ENCODE peak calls at places on chromosomes 7 and 10, in five cellular contexts. One of them, this sample, is unnamed.

GRCh38 chr7:50552139-50552538 is 13.1 kb downstream of the DDC start:
- DNase-seq in HCT116: no peak
- DNase-seq in K562: no peak
- DNase-seq in H1: no peak
- DNase-seq in GM12878: no peak
- DNase-seq in this sample: peak; percentile 55

GRCh38 chr10:129820451-129820850 is 143.6 kb downstream of the EBF3 start:
- DNase-seq in HCT116: no peak
- DNase-seq in K562: no peak
- DNase-seq in H1: no peak
- DNase-seq in GM12878: no peak
- DNase-seq in this sample: no peak

GRCh38 chr10:58773351-58773750 is 260.7 kb downstream of the BICC1 start:
- DNase-seq in HCT116: no peak
- DNase-seq in K562: no peak
- DNase-seq in H1: no peak
- DNase-seq in GM12878: no peak
- DNase-seq in this sample: no peak

GRCh38 chr10:6140141-6140841 is 51.5 kb downstream of the RBM17 start:
- DNase-seq in HCT116: no peak
- DNase-seq in K562: no peak
- DNase-seq in H1: no peak
- DNase-seq in GM12878: no peak
- DNase-seq in this sample: no peak

GRCh38 chr7:155999631-156000489 is 187.6 kb upstream of the SHH start:
- DNase-seq in HCT116: no peak
- DNase-seq in K562: no peak
- DNase-seq in H1: no peak
- DNase-seq in GM12878: no peak
- DNase-seq in this sample: no peak

GRCh38 chr10:6014241-6014761 is 37.0 kb upstream of the IL15RA start:
- DNase-seq in HCT116: peak; percentile 29
- DNase-seq in K562: peak; percentile 25
- DNase-seq in H1: no peak
- DNase-seq in GM12878: peak; percentile 30
- DNase-seq in this sample: peak; percentile 34

GRCh38 chr7:134293029-134293740 is 23.5 kb downstream of the SLC35B4 start:
- DNase-seq in HCT116: no peak
- DNase-seq in K562: no peak
- DNase-seq in H1: no peak
- DNase-seq in GM12878: peak; percentile 84
- DNase-seq in this sample: peak; percentile 95

GRCh38 chr7:123054357-123055133 is 59.0 kb upstream of the TAS2R16 start:
- DNase-seq in HCT116: peak; percentile 13
- DNase-seq in K562: no peak
- DNase-seq in H1: peak; percentile 29
- DNase-seq in GM12878: no peak
- DNase-seq in this sample: peak; percentile 29

GRCh38 chr7:151705744-151706567 is 171.0 kb downstream of the PRKAG2 start:
- DNase-seq in HCT116: peak; percentile 56
- DNase-seq in K562: peak; percentile 48
- DNase-seq in H1: no peak
- DNase-seq in GM12878: no peak
- DNase-seq in this sample: peak; percentile 30

GRCh38 chr7:39720586-39720985 is 97.2 kb downstream of the RALA start:
- DNase-seq in HCT116: no peak
- DNase-seq in K562: peak; percentile 28
- DNase-seq in H1: no peak
- DNase-seq in GM12878: no peak
- DNase-seq in this sample: peak; percentile 20

GRCh38 chr10:70513848-70514309 is 35.3 kb downstream of the PALD1 start:
- DNase-seq in HCT116: no peak
- DNase-seq in K562: no peak
- DNase-seq in H1: no peak
- DNase-seq in GM12878: peak; percentile 51
- DNase-seq in this sample: no peak

GRCh38 chr10:63464402-63465292 is 1.1 kb downstream of the JMJD1C start:
- DNase-seq in HCT116: no peak
- DNase-seq in K562: peak; percentile 26
- DNase-seq in H1: no peak
- DNase-seq in GM12878: no peak
- DNase-seq in this sample: no peak

GRCh38 chr10:132547421-132547861 is 9.9 kb downstream of the INPP5A start:
- DNase-seq in HCT116: no peak
- DNase-seq in K562: no peak
- DNase-seq in H1: no peak
- DNase-seq in GM12878: no peak
- DNase-seq in this sample: no peak
- TF ChIP-seq SRF in HCT116: no peak
- TF ChIP-seq SRF in K562: no peak
- TF ChIP-seq SRF in H1: no peak
- TF ChIP-seq SRF in GM12878: no peak
- TF ChIP-seq SRF in this sample: no peak

GRCh38 chr7:80499350-80499955 is 12.4 kb downstream of the GNAT3 start:
- DNase-seq in HCT116: peak; percentile 87
- DNase-seq in K562: no peak
- DNase-seq in H1: peak; percentile 33
- DNase-seq in GM12878: no peak
- DNase-seq in this sample: peak; percentile 72
- TF ChIP-seq SRF in HCT116: peak; percentile 25
- TF ChIP-seq SRF in K562: no peak
- TF ChIP-seq SRF in H1: no peak
- TF ChIP-seq SRF in GM12878: no peak
- TF ChIP-seq SRF in this sample: no peak

GRCh38 chr7:27248911-27249723 is 6.5 kb downstream of the EVX1 start:
- DNase-seq in HCT116: no peak
- DNase-seq in K562: no peak
- DNase-seq in H1: no peak
- DNase-seq in GM12878: no peak
- DNase-seq in this sample: no peak
- TF ChIP-seq SRF in HCT116: no peak
- TF ChIP-seq SRF in K562: no peak
- TF ChIP-seq SRF in H1: no peak
- TF ChIP-seq SRF in GM12878: no peak
- TF ChIP-seq SRF in this sample: no peak

GRCh38 chr10:15817407-15818046 is 42.8 kb downstream of the MINDY3 start:
- DNase-seq in HCT116: no peak
- DNase-seq in K562: no peak
- DNase-seq in H1: no peak
- DNase-seq in GM12878: no peak
- DNase-seq in this sample: peak; percentile 42

GRCh38 chr10:15815242-15815885 is 44.9 kb downstream of the MINDY3 start:
- DNase-seq in HCT116: no peak
- DNase-seq in K562: no peak
- DNase-seq in H1: no peak
- DNase-seq in GM12878: no peak
- DNase-seq in this sample: no peak

GRCh38 chr10:15809450-15809849 is 50.9 kb downstream of the MINDY3 start:
- DNase-seq in HCT116: no peak
- DNase-seq in K562: no peak
- DNase-seq in H1: no peak
- DNase-seq in GM12878: no peak
- DNase-seq in this sample: no peak

GRCh38 chr10:15814565-15814964 is 45.7 kb downstream of the MINDY3 start:
- DNase-seq in HCT116: no peak
- DNase-seq in K562: no peak
- DNase-seq in H1: no peak
- DNase-seq in GM12878: no peak
- DNase-seq in this sample: no peak

GRCh38 chr10:15813415-15813814 is 46.9 kb downstream of the MINDY3 start:
- DNase-seq in HCT116: no peak
- DNase-seq in K562: no peak
- DNase-seq in H1: no peak
- DNase-seq in GM12878: no peak
- DNase-seq in this sample: no peak
- TF ChIP-seq SRF in HCT116: no peak
- TF ChIP-seq SRF in K562: no peak
- TF ChIP-seq SRF in H1: no peak
- TF ChIP-seq SRF in GM12878: no peak
- TF ChIP-seq SRF in this sample: no peak

GRCh38 chr10:50740351-50740688 is 584 bp downstream of the ASAH2B start:
- DNase-seq in HCT116: no peak
- DNase-seq in K562: peak; percentile 3
- DNase-seq in H1: no peak
- DNase-seq in GM12878: peak; percentile 2
- DNase-seq in this sample: peak; percentile 15
- TF ChIP-seq SRF in HCT116: no peak
- TF ChIP-seq SRF in K562: no peak
- TF ChIP-seq SRF in H1: no peak
- TF ChIP-seq SRF in GM12878: no peak
- TF ChIP-seq SRF in this sample: no peak

DNA sequence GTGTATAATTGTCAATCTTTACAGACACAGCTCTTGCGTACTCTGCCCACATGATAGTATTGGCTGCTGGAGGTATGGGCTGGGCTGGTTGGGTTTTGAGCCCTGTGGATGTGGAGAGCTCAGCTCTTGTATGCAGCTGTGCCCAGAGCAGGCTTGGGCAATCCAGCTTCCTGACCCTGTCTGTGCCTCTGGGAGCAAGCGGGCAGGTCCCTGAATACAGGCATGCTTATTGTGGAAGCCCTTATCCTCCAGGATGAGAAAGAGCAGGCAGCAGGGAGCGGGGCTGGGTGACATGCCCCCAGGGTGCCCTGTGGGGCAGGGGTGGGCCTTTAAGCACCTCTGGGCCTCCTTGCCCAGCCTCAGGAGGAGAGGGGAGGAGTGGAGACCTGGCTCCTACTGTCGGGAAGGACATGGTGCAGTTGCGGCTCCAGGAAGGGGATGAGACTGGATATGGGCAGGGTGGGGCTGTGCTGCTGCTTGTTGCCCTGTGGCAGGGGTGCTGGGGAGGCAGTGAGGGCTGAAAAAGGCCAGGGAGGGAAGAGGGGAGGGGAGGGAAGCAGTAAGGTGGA is 32.7 kb upstream of the SH2D4B start:
- DNase-seq in HCT116: no peak
- DNase-seq in K562: no peak
- DNase-seq in H1: no peak
- DNase-seq in GM12878: no peak
- DNase-seq in this sample: no peak
- TF ChIP-seq SRF in HCT116: no peak
- TF ChIP-seq SRF in K562: no peak
- TF ChIP-seq SRF in H1: no peak
- TF ChIP-seq SRF in GM12878: no peak
- TF ChIP-seq SRF in this sample: no peak

DNA sequence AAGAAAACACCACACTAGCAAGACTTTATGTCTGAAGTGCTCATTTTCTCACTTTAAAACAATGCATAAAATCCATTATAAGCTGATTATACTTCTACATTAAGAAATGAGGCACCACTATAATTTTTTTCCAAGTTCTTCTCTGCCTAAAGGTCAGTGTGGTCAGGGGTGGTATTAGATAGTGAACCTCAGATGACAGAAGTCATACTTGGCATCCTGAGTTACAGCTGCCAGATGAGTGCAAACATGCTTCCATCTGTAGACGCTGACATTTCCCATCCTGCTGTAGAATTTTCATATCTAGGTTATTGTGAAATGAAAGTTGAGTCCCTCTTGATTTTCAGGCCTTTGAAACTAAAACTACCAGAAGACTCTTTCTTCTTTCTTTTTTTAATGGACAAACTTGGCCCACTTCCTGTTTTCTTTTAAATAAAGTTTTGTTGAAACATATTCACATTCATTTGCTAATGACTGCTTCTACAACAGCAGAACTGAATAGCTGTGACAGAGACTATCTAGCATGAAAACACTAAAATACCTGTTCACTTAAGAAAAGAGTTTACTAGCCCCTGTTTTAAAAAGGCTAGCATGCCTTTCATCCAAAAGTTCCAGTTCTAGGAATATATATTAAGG is 900.8 kb downstream of the XPNPEP1 start:
- DNase-seq in HCT116: no peak
- DNase-seq in K562: no peak
- DNase-seq in H1: no peak
- DNase-seq in GM12878: no peak
- DNase-seq in this sample: no peak
- TF ChIP-seq SRF in HCT116: no peak
- TF ChIP-seq SRF in K562: no peak
- TF ChIP-seq SRF in H1: no peak
- TF ChIP-seq SRF in GM12878: no peak
- TF ChIP-seq SRF in this sample: no peak

GRCh38 chr7:92680458-92680857 is 90.3 kb upstream of the FAM133B start:
- DNase-seq in HCT116: no peak
- DNase-seq in K562: no peak
- DNase-seq in H1: no peak
- DNase-seq in GM12878: no peak
- DNase-seq in this sample: peak; percentile 20
- TF ChIP-seq SRF in HCT116: no peak
- TF ChIP-seq SRF in K562: no peak
- TF ChIP-seq SRF in H1: no peak
- TF ChIP-seq SRF in GM12878: no peak
- TF ChIP-seq SRF in this sample: no peak

GRCh38 chr7:86913709-86914108 is 145.7 kb downstream of the ELAPOR2 start:
- DNase-seq in HCT116: no peak
- DNase-seq in K562: no peak
- DNase-seq in H1: no peak
- DNase-seq in GM12878: no peak
- DNase-seq in this sample: no peak
- TF ChIP-seq SRF in HCT116: no peak
- TF ChIP-seq SRF in K562: no peak
- TF ChIP-seq SRF in H1: no peak
- TF ChIP-seq SRF in GM12878: no peak
- TF ChIP-seq SRF in this sample: no peak